ENCODE peak calls at places on chromosomes 12 and 14, in five cellular contexts. E, G, V, W and T are unnamed samples.

GRCh38 chr12:25883026-25883928 is 75.2 kb upstream of the RASSF8 start:
- DNase-seq in E (no peak), G (no peak), V (no peak), W (no peak), T (no peak)

GRCh38 chr14:101466456-101467180 is 94.7 kb upstream of the DIO3 start:
- DNase-seq in E (no peak), G (no peak), V (no peak), W (no peak), T (peak; percentile 60)

GRCh38 chr12:99390707-99391106 is 256.8 kb upstream of the GARIN6 start:
- DNase-seq in E (no peak), G (no peak), V (peak; percentile 18), W (peak; percentile 3), T (no peak)

GRCh38 chr14:29754134-29754533 is 173.5 kb downstream of the PRKD1 start:
- DNase-seq in E (no peak), G (no peak), V (no peak), W (no peak), T (no peak)

GRCh38 chr12:47590771-47591368 is 115.0 kb downstream of the RPAP3 start:
- DNase-seq in E (no peak), G (no peak), V (no peak), W (no peak), T (no peak)

GRCh38 chr14:69328317-69328716 is 68.4 kb downstream of the GALNT16 start:
- DNase-seq in E (no peak), G (no peak), V (no peak), W (no peak), T (peak; percentile 26)

GRCh38 chr12:54324617-54325441 is at the start of gene COPZ1:
- DNase-seq in E (peak; percentile 86), G (peak; percentile 94), V (peak; percentile 97), W (peak; percentile 100), T (peak; percentile 97)

GRCh38 chr12:29517265-29517664 is 19.8 kb upstream of the OVCH1 start:
- DNase-seq in E (no peak), G (no peak), V (no peak), W (no peak), T (no peak)

GRCh38 chr12:110622582-110622981 is 8.7 kb downstream of the TCTN1 start:
- DNase-seq in E (no peak), G (no peak), V (no peak), W (no peak), T (no peak)

GRCh38 chr12:106985479-106985878 is 1.5 kb downstream of the MTERF2 start:
- DNase-seq in E (no peak), G (no peak), V (no peak), W (no peak), T (no peak)

GRCh38 chr14:50542941-50543418 is 10.6 kb upstream of the MAP4K5 start:
- DNase-seq in E (no peak), G (no peak), V (peak; percentile 25), W (peak; percentile 59), T (no peak)

GRCh38 chr12:108589840-108590229 is 8.0 kb downstream of the TMEM119 start:
- DNase-seq in E (no peak), G (no peak), V (no peak), W (no peak), T (no peak)

GRCh38 chr12:5758347-5758746 is 186.7 kb downstream of the ANO2 start:
- DNase-seq in E (no peak), G (no peak), V (no peak), W (no peak), T (no peak)

GRCh38 chr12:84599539-84599938 is 313.1 kb downstream of the SLC6A15 start:
- DNase-seq in E (no peak), G (no peak), V (no peak), W (peak; percentile 59), T (no peak)

GRCh38 chr12:41345071-41345470 is 157.0 kb downstream of the PDZRN4 start:
- DNase-seq in E (no peak), G (no peak), V (no peak), W (no peak), T (no peak)

GRCh38 chr12:127809236-127809635 is 457.7 kb upstream of the TMEM132C start:
- DNase-seq in E (no peak), G (no peak), V (no peak), W (peak; percentile 88), T (no peak)

GRCh38 chr12:107622005-107622404 is 63.6 kb upstream of the PWP1 start:
- DNase-seq in E (no peak), G (no peak), V (no peak), W (peak; percentile 20), T (no peak)

GRCh38 chr12:57592551-57593165 is 1.7 kb downstream of the PIP4K2C start:
- DNase-seq in E (no peak), G (no peak), V (no peak), W (no peak), T (no peak)

GRCh38 chr12:44847888-44848770 is 28.0 kb downstream of the NELL2 start:
- DNase-seq in E (peak; percentile 53), G (no peak), V (peak; percentile 87), W (no peak), T (no peak)

GRCh38 chr14:77031680-77032482 is 3.4 kb upstream of the IRF2BPL start:
- DNase-seq in E (no peak), G (peak; percentile 54), V (no peak), W (peak; percentile 81), T (no peak)

GRCh38 chr12:49864817-49865090 is 21.8 kb upstream of the BCDIN3D start:
- DNase-seq in E (no peak), G (no peak), V (no peak), W (no peak), T (no peak)

GRCh38 chr12:113086249-113087164 is 30.0 kb downstream of the DTX1 start:
- DNase-seq in E (no peak), G (no peak), V (peak; percentile 38), W (no peak), T (no peak)

GRCh38 chr14:31159682-31160296 is 47.8 kb downstream of the HECTD1 start:
- DNase-seq in E (no peak), G (no peak), V (no peak), W (peak; percentile 50), T (no peak)

GRCh38 chr14:23573384-23573783 is 5.2 kb downstream of the JPH4 start:
- DNase-seq in E (no peak), G (no peak), V (no peak), W (no peak), T (no peak)

GRCh38 chr14:88380405-88380804 is 5.1 kb upstream of the SPATA7 start:
- DNase-seq in E (no peak), G (no peak), V (no peak), W (no peak), T (no peak)

GRCh38 chr12:89085421-89085820 is 266.9 kb downstream of the DUSP6 start:
- DNase-seq in E (no peak), G (no peak), V (no peak), W (peak; percentile 18), T (no peak)

GRCh38 chr12:89084751-89085150 is 267.6 kb downstream of the DUSP6 start:
- DNase-seq in E (no peak), G (no peak), V (no peak), W (peak; percentile 53), T (no peak)

GRCh38 chr12:89087149-89087834 is 265.0 kb downstream of the DUSP6 start:
- DNase-seq in E (no peak), G (no peak), V (no peak), W (no peak), T (no peak)

GRCh38 chr12:89091293-89091841 is 260.9 kb downstream of the DUSP6 start:
- DNase-seq in E (no peak), G (no peak), V (no peak), W (no peak), T (no peak)

DNA sequence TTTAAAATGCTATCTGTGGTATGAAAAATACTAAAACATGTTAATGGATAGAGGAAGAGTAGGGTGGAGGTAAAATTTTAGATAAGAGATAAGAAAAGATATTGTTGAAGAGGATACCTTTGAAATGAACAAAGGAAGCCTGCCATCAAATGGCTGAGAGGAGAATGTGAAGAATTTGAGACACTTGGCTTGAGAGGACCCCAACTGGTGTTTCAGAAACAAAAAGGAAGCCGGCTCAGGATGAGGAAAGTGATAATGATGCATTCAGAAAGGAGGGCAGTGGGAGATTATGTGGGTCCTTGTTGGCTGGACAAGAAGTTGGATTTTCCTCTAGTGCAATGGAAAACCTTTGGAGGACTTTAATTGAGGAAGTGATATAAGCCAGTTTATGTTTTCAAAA is 264.4 kb downstream of the DUSP6 start:
- DNase-seq in E (no peak), G (no peak), V (no peak), W (no peak), T (no peak)
- H3K27ac ChIP-seq in E (no peak overlapping the region), G (no peak overlapping the region), V (no peak overlapping the region), W (no peak overlapping the region), T (no peak overlapping the region)

GRCh38 chr12:132869551-132869950 is 17.9 kb downstream of the CHFR start:
- DNase-seq in E (no peak), G (no peak), V (no peak), W (no peak), T (no peak)

GRCh38 chr12:132872073-132872855 is 15.1 kb downstream of the CHFR start:
- DNase-seq in E (no peak), G (no peak), V (no peak), W (no peak), T (no peak)

GRCh38 chr12:132872975-132873421 is 14.4 kb downstream of the CHFR start:
- DNase-seq in E (peak; percentile 2), G (no peak), V (peak; percentile 47), W (no peak), T (no peak)

GRCh38 chr12:132873724-132874123 is 13.7 kb downstream of the CHFR start:
- DNase-seq in E (no peak), G (no peak), V (no peak), W (no peak), T (no peak)

DNA sequence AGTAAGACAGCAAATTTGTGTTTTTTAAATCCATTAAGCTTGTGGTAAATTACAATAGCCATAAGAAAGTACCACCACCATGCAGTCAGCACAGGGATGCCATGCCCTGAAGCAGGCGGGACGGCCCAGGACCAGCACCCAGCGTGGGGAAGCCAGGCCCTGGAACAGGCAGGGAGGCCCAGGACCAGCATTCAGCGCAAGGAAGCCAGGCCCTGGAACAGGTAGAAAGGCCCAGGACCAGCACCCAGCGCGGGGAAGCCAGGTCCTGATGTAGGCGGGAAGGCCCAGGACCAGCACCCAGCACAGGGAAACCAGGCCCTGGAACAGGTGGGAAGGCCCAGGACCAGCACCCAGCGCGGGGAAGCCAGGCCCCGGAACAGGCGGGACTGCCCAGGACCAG is 13.2 kb downstream of the CHFR start:
- DNase-seq in E (no peak), G (no peak), V (no peak), W (no peak), T (no peak)
- TF ChIP-seq CTCF in E (no peak), G (no peak), V (no peak), W (no peak), T (no peak)

GRCh38 chr14:67636361-67636919 is 16.7 kb downstream of the ARG2 start:
- DNase-seq in E (no peak), G (no peak), V (no peak), W (no peak), T (no peak)
- H3K27ac ChIP-seq in E (no peak overlapping the region), G (no peak overlapping the region), V (no peak overlapping the region), W (no peak overlapping the region), T (no peak overlapping the region)

GRCh38 chr14:93937519-93937918 is 10.4 kb downstream of the FAM181A start:
- DNase-seq in E (no peak), G (no peak), V (no peak), W (no peak), T (no peak)

GRCh38 chr14:93938766-93939303 is 11.7 kb downstream of the FAM181A start:
- DNase-seq in E (no peak), G (no peak), V (no peak), W (no peak), T (no peak)

GRCh38 chr14:93935213-93935612 is 8.1 kb downstream of the FAM181A start:
- DNase-seq in E (no peak), G (no peak), V (no peak), W (no peak), T (no peak)

GRCh38 chr14:93936926-93937325 is 9.8 kb downstream of the FAM181A start:
- DNase-seq in E (no peak), G (no peak), V (no peak), W (no peak), T (no peak)

GRCh38 chr14:93936245-93936644 is 9.1 kb downstream of the FAM181A start:
- DNase-seq in E (no peak), G (no peak), V (no peak), W (no peak), T (no peak)
- TF ChIP-seq CTCF in E (peak; percentile 58), G (no peak), V (peak; percentile 38), W (peak; percentile 66), T (no peak)